ENCODE peak calls at places on chromosomes 5 and 9, in six cellular contexts. X is stomach, O is uterus, E is right lobe of liver, B is A549, A is sigmoid colon. F is an unnamed sample. For H3K4me1, the result is how much of the 10 kb centered on the place peaks cover.

GRCh38 chr9:128947423-128948310 is at the start of the genes DOLK and NUP188:
- DNase-seq in A (peak), B (peak), O (peak), E (peak), X (peak), F (peak)

GRCh38 chr5:185095-186070 is 5.9 kb upstream of the LRRC14B start:
- DNase-seq in B (no peak), X (no peak), E (peak), O (no peak), A (peak), F (no peak)

GRCh38 chr5:66527478-66527877 is 68.7 kb upstream of the MAST4 start:
- DNase-seq in B (no peak), A (no peak), O (no peak), E (no peak), X (no peak), F (no peak)

GRCh38 chr5:61052870-61053269 is 107.9 kb downstream of the NDUFAF2 start:
- DNase-seq in E (no peak), O (no peak), A (no peak), X (no peak), B (peak), F (no peak)

GRCh38 chr9:79857188-79857587 is 285.4 kb downstream of the TLE4 start:
- DNase-seq in E (no peak), B (no peak), X (no peak), O (no peak), A (no peak), F (no peak)

GRCh38 chr5:65191554-65192126 is 290.1 kb downstream of the ADAMTS6 start:
- DNase-seq in A (no peak), X (no peak), E (no peak), O (no peak), B (no peak), F (no peak)

GRCh38 chr9:106575903-106576755 is 286.8 kb upstream of the ZNF462 start:
- DNase-seq in O (no peak), A (no peak), E (no peak), B (no peak), X (no peak), F (no peak)

GRCh38 chr5:79628811-79629210 is 16.6 kb downstream of the TENT2 start:
- DNase-seq in A (no peak), B (no peak), E (no peak), X (no peak), O (no peak), F (no peak)

GRCh38 chr5:115457985-115458384 is 86.6 kb downstream of the FEM1C start:
- DNase-seq in B (no peak), A (no peak), E (no peak), X (peak), O (no peak), F (no peak)

GRCh38 chr9:133843751-133844373 is 105.7 kb upstream of the SARDH start:
- DNase-seq in X (no peak), E (no peak), A (no peak), B (no peak), O (no peak), F (no peak)

GRCh38 chr9:2324742-2325141 is 296.8 kb upstream of the VLDLR start:
- DNase-seq in X (no peak), E (no peak), O (no peak), B (no peak), A (no peak), F (no peak)

GRCh38 chr9:4084440-4084818 is 215.4 kb downstream of the GLIS3 start:
- DNase-seq in E (no peak), X (no peak), O (peak), A (peak), B (no peak), F (no peak)

GRCh38 chr9:36441966-36442365 is 41.9 kb upstream of the RNF38 start:
- DNase-seq in O (no peak), X (no peak), B (no peak), E (no peak), A (no peak), F (no peak)

GRCh38 chr9:21056931-21057330 is 20.8 kb downstream of the IFNB1 start:
- DNase-seq in A (no peak), X (no peak), B (peak), O (no peak), E (no peak), F (no peak)

GRCh38 chr5:172816887-172817418 is 17.1 kb upstream of the ERGIC1 start:
- DNase-seq in O (peak), X (no peak), A (no peak), E (no peak), B (peak), F (no peak)

GRCh38 chr5:127228540-127229184 is 61.9 kb upstream of the MEGF10 start:
- DNase-seq in O (peak), X (no peak), A (no peak), B (no peak), E (no peak), F (peak)

DNA sequence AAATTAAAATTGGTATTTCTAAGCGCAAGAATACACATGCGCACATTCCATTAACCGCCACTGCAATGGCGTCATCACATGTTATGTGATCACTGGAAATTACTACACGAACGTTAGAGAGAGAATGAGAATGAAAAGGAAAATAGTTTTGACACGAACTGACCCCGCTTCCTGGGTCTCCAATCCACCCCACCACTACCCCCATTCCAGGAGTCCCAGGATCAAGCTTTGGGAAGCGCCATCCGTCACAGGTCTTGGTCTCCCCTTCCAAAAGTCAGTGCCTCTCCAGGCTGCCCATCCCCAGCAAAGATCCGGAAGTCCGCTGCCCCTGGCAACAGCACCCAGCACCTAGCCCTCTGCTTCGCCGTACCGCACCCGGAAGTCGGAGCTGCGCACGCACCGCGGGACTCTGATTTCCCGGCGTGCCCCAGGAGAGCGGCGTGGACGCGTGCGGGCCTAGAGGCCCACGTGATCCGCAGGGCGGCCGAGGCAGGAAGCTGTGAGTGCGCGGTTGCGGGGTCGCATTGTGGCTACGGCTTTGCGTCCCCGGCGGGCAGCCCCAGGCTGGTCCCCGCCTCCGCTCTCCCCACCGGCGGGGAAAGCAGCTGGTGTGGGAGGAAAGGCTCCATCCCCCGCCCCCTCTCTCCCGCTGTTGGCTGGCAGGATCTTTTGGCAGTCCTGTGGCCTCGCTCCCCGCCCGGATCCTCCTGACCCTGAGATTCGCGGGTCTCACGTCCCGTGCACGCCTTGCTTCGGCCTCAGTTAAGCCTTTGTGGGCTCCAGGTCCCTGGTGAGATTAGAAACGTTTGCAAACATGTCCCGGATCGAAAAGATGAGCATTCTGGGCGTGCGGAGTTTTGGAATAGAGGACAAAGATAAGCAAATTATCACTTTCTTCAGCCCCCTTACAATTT is at the start of gene RAD50:
- DNase-seq in E (peak), A (peak), O (peak), B (peak), X (peak), F (peak)
- TF ChIP-seq POLR2A in E (peak), A (peak), O (peak), B (peak), X (no peak), F (peak)

DNA sequence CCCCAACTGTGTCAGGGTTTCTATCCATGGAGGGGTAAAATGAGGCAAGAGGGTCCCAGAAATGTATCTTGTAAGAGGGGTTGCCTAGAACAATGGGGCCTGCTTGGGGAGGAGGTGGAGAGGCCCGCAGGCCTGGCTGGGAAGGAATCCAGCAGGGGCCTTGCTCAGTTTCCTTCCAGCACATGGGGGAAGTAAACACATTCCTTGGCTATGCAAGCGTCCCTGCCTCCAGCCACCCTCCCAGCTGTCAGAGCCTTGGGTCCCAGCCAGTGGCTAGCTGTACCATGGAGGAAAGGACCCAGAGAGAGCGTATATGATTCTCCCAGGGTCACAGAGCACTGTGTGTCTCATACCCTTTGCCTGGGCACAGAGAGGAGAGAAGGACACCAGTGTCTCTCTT is 71.1 kb upstream of the IL17B start:
- DNase-seq in O (peak), B (no peak), E (no peak), X (peak), A (peak), F (peak)
- H3K4me1 ChIP-seq in O (under half), B (under half), E (under half), X (under half), A (under half), F (under half)

GRCh38 chr5:155625315-155625714 is 611.8 kb downstream of the KIF4B start:
- DNase-seq in X (no peak), A (no peak), E (no peak), B (no peak), O (no peak), F (no peak)
- H3K4me3 ChIP-seq in X (no peak), A (no peak), E (no peak), B (no peak), O (no peak), F (no peak)

DNA sequence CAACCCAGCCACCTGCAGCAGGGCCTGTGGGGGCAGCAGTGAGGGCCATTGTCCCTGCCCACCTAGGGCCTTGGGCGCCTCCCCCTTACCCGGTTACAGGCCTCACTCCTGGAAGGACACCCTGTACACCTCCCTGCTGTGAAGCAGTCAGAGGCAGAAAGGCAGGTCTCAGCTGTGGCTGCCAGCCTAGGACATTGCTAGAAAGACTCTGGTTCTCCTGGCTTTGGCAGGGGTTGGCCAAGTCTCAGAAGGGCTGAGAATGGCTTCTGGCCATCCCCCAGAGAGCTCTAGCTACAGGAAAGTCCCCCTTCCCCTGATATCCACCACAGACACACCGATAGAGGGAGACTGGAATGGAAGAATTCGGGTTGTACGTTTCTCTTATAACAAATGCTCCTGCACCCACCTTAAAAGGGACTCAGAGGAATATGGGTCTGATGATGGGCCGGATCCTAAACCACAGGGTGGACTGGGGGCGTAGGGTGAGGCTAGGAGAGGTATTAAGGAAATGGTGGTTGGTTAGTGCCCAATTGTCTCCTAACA is 2.4 kb downstream of the DNAJB5 start:
- DNase-seq in O (peak), E (no peak), A (peak), B (peak), X (no peak), F (no peak)
- TF ChIP-seq POLR2A in O (no peak), E (no peak), A (no peak), B (no peak), X (no peak), F (no peak)

GRCh38 chr5:176535101-176535654 is 2.0 kb downstream of the RNF44 start:
- DNase-seq in X (no peak), E (no peak), B (peak), O (no peak), A (no peak), F (peak)
- H3K4me1 ChIP-seq in X (half or more), E (under half), B (under half), O (under half), A (under half), F (under half)

GRCh38 chr9:136485049-136485647 is 2.3 kb upstream of the SEC16A start:
- DNase-seq in O (peak), B (peak), X (peak), E (peak), A (peak), F (peak)
- H3K4me3 ChIP-seq in O (no peak), B (peak), X (peak), E (no peak), A (no peak), F (no peak)

F was measured in Peyer's patch.